ENCODE peak calls at places on chromosomes 5 and 9, in nine cellular contexts. W is CD8-positive, alpha-beta T cell; O is upper lobe of right lung; I is K562; L is gastrocnemius medialis; C is tibial artery; Q is psoas muscle; Z is PC-9; Y is H1. M is an unnamed sample.

GRCh38 chr5:1652873-1653707 is 129.3 kb upstream of the LPCAT1 start:
- DNase-seq in W (no peak), O (peak; percentile 63), I (no peak), L (no peak), C (no peak), Q (no peak), Z (no peak), Y (no peak), M (peak; percentile 17)

GRCh38 chr9:108033976-108034964 is 544.7 kb upstream of the KLF4 start:
- DNase-seq in W (no peak), O (no peak), I (no peak), L (no peak), C (no peak), Q (peak; percentile 24), Z (no peak), Y (no peak), M (no peak)

GRCh38 chr5:7584749-7585148 is 188.8 kb downstream of the ADCY2 start:
- DNase-seq in W (no peak), O (no peak), I (no peak), L (no peak), C (no peak), Q (no peak), Z (no peak), Y (no peak), M (no peak)

GRCh38 chr5:172336666-172337310 is 53.2 kb upstream of the UBTD2 start:
- DNase-seq in W (no peak), O (no peak), I (no peak), L (no peak), C (no peak), Q (no peak), Z (no peak), Y (no peak), M (no peak)

GRCh38 chr5:173878224-173878967 is 9.8 kb upstream of the CPEB4 start:
- DNase-seq in W (no peak), O (no peak), I (peak; percentile 58), L (no peak), C (no peak), Q (no peak), Z (no peak), Y (no peak), M (no peak)

GRCh38 chr9:36946653-36947052 is 87.4 kb downstream of the PAX5 start:
- DNase-seq in W (no peak), O (no peak), I (no peak), L (no peak), C (no peak), Q (no peak), Z (no peak), Y (no peak), M (no peak)

GRCh38 chr9:101674165-101674564 is 64.3 kb downstream of the GRIN3A start:
- DNase-seq in W (no peak), O (no peak), I (no peak), L (no peak), C (no peak), Q (no peak), Z (no peak), Y (no peak), M (no peak)

GRCh38 chr9:78468231-78468630 is 171.3 kb downstream of the PSAT1 start:
- DNase-seq in W (no peak), O (no peak), I (no peak), L (no peak), C (no peak), Q (no peak), Z (no peak), Y (no peak), M (no peak)

GRCh38 chr5:121962943-121963342 is 1.2 kb downstream of the SRFBP1 start:
- DNase-seq in W (no peak), O (no peak), I (no peak), L (no peak), C (no peak), Q (no peak), Z (no peak), Y (no peak), M (no peak)

GRCh38 chr5:75335952-75336624 is 932 bp upstream of the HMGCR start:
- DNase-seq in W (no peak), O (no peak), I (peak; percentile 18), L (peak; percentile 21), C (no peak), Q (no peak), Z (peak; percentile 53), Y (no peak), M (peak; percentile 63)

GRCh38 chr9:118882674-118883073 is 486.6 kb downstream of the BRINP1 start:
- DNase-seq in W (no peak), O (no peak), I (no peak), L (no peak), C (no peak), Q (no peak), Z (no peak), Y (no peak), M (no peak)

GRCh38 chr5:90224342-90224741 is 185.2 kb downstream of the CETN3 start:
- DNase-seq in W (no peak), O (no peak), I (no peak), L (no peak), C (no peak), Q (no peak), Z (no peak), Y (no peak), M (no peak)

GRCh38 chr5:141941307-141941706 is 16.7 kb downstream of the PCDH12 start:
- DNase-seq in W (no peak), O (no peak), I (no peak), L (no peak), C (peak; percentile 29), Q (peak; percentile 33), Z (no peak), Y (no peak), M (no peak)

GRCh38 chr5:65803699-65804426 is 81.9 kb downstream of the NLN start:
- DNase-seq in W (no peak), O (no peak), I (no peak), L (no peak), C (no peak), Q (no peak), Z (no peak), Y (no peak), M (no peak)

GRCh38 chr9:110257097-110257955 is 1.0 kb upstream of the TXN start:
- DNase-seq in W (no peak), O (no peak), I (no peak), L (no peak), C (no peak), Q (no peak), Z (no peak), Y (no peak), M (peak; percentile 54)

GRCh38 chr5:150263801-150264621 is 25.6 kb downstream of the CAMK2A start:
- DNase-seq in W (no peak), O (no peak), I (no peak), L (peak; percentile 86), C (no peak), Q (peak; percentile 53), Z (peak; percentile 87), Y (no peak), M (no peak)

GRCh38 chr5:95846554-95847260 is 24.2 kb upstream of the GLRX start:
- DNase-seq in W (peak; percentile 62), O (no peak), I (peak; percentile 76), L (peak; percentile 68), C (peak; percentile 73), Q (peak; percentile 64), Z (peak; percentile 55), Y (no peak), M (peak; percentile 80)

GRCh38 chr9:70525553-70525952 is 111.1 kb upstream of the KLF9 start:
- DNase-seq in W (no peak), O (no peak), I (no peak), L (no peak), C (no peak), Q (no peak), Z (no peak), Y (no peak), M (no peak)

GRCh38 chr5:123033157-123033671 is 3.3 kb downstream of the PPIC start:
- DNase-seq in W (no peak), O (no peak), I (no peak), L (no peak), C (no peak), Q (no peak), Z (no peak), Y (no peak), M (no peak)

GRCh38 chr9:128575921-128576320 is 23.5 kb downstream of the SPTAN1 start:
- DNase-seq in W (no peak), O (no peak), I (no peak), L (no peak), C (no peak), Q (no peak), Z (no peak), Y (no peak), M (no peak)
- H3K36me3 ChIP-seq in W (peaks cover 67% of the 10 kb centered on the region), O (peaks cover 98% of the 10 kb centered on the region), I (no peaks in the 10 kb centered on the region), L (peaks cover 16% of the 10 kb centered on the region), C (peaks cover 90% of the 10 kb centered on the region), Q (peaks cover 96% of the 10 kb centered on the region), Z (peaks cover 6% of the 10 kb centered on the region), Y (peaks cover 71% of the 10 kb centered on the region), M (peaks cover 42% of the 10 kb centered on the region)

DNA sequence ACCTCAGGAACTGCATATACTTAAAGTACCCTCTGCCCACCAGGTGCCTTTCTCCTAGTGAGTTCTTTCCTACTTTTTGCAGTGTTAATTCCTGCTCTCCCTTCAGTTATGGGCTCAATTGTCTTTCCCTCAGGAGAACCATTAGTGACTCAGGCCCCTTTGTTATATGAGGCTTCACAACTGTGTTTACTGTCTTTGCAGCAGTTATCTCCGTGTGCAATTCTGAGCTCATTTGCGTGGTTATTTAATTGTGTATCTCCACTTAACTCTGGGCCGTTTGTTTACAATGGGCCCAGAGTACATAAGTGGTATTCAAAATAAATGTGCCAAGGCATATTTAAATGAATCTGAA is 9.6 kb downstream of the FBXO38 start:
- DNase-seq in W (no peak), O (no peak), I (no peak), L (no peak), C (no peak), Q (no peak), Z (no peak), Y (no peak), M (no peak)
- TF ChIP-seq CTCF in W (no peak), O (no peak), I (no peak), L (no peak), C (no peak), Q (no peak), Z (no peak), Y (no peak), M (no peak)

GRCh38 chr9:120531683-120532300 is 48.2 kb downstream of the CDK5RAP2 start:
- DNase-seq in W (no peak), O (no peak), I (peak; percentile 28), L (peak; percentile 50), C (no peak), Q (no peak), Z (peak; percentile 12), Y (no peak), M (peak; percentile 27)
- H3K27ac ChIP-seq in W (no peak overlapping the region), O (no peak overlapping the region), I (no peak overlapping the region), L (peak overlapping the region; percentile 93), C (no peak overlapping the region), Q (peak overlapping the region; percentile 60), Z (no peak overlapping the region), Y (no peak overlapping the region), M (no peak overlapping the region)

GRCh38 chr5:178872302-178872701 is 12.5 kb downstream of the ZNF354B start:
- DNase-seq in W (no peak), O (no peak), I (no peak), L (no peak), C (no peak), Q (no peak), Z (no peak), Y (no peak), M (no peak)

GRCh38 chr5:178869577-178869976 is 9.8 kb downstream of the ZNF354B start:
- DNase-seq in W (no peak), O (no peak), I (no peak), L (no peak), C (no peak), Q (no peak), Z (no peak), Y (no peak), M (no peak)

GRCh38 chr5:178866946-178867345 is 7.2 kb downstream of the ZNF354B start:
- DNase-seq in W (no peak), O (no peak), I (no peak), L (no peak), C (no peak), Q (no peak), Z (no peak), Y (no peak), M (no peak)

GRCh38 chr5:178870411-178870810 is 10.7 kb downstream of the ZNF354B start:
- DNase-seq in W (no peak), O (no peak), I (no peak), L (no peak), C (no peak), Q (no peak), Z (no peak), Y (no peak), M (no peak)
- H3K36me3 ChIP-seq in W (peaks cover 38% of the 10 kb centered on the region), O (peaks cover 71% of the 10 kb centered on the region), I (peaks cover 79% of the 10 kb centered on the region), L (peaks cover 3% of the 10 kb centered on the region), C (peaks cover 93% of the 10 kb centered on the region), Q (peaks cover 93% of the 10 kb centered on the region), Z (peaks cover 65% of the 10 kb centered on the region), Y (peaks cover 29% of the 10 kb centered on the region), M (peaks cover 6% of the 10 kb centered on the region)